ENCODE peak calls at places on chromosome 1, in eight cellular contexts. One of them, this sample, is unnamed.
A peak's percentile ranks its signal among the peaks of the same experiment; 100 is the strongest.

GRCh38 chr1:205013683-205014367 is 29.2 kb upstream of the CNTN2 start:
- DNase-seq in CD8-positive, alpha-beta T cell: no peak
- DNase-seq in testis: peak; percentile 75
- DNase-seq in fibroblast of lung: no peak
- DNase-seq in A549: no peak
- DNase-seq in breast epithelium: peak; percentile 45
- DNase-seq in pancreas: no peak
- DNase-seq in GM23338: peak; percentile 11
- DNase-seq in this sample: no peak

GRCh38 chr1:227197064-227197463 is 121.2 kb downstream of the CDC42BPA start:
- DNase-seq in CD8-positive, alpha-beta T cell: no peak
- DNase-seq in testis: no peak
- DNase-seq in fibroblast of lung: no peak
- DNase-seq in A549: no peak
- DNase-seq in breast epithelium: no peak
- DNase-seq in pancreas: no peak
- DNase-seq in GM23338: no peak
- DNase-seq in this sample: no peak

GRCh38 chr1:230127105-230128054 is 60.3 kb downstream of the GALNT2 start:
- DNase-seq in CD8-positive, alpha-beta T cell: peak; percentile 19
- DNase-seq in testis: no peak
- DNase-seq in fibroblast of lung: no peak
- DNase-seq in A549: no peak
- DNase-seq in breast epithelium: no peak
- DNase-seq in pancreas: no peak
- DNase-seq in GM23338: peak; percentile 65
- DNase-seq in this sample: no peak

GRCh38 chr1:111976332-111976731 is 13.1 kb downstream of the KCND3 start:
- DNase-seq in CD8-positive, alpha-beta T cell: no peak
- DNase-seq in testis: no peak
- DNase-seq in fibroblast of lung: no peak
- DNase-seq in A549: no peak
- DNase-seq in breast epithelium: no peak
- DNase-seq in pancreas: no peak
- DNase-seq in GM23338: no peak
- DNase-seq in this sample: no peak

GRCh38 chr1:173426057-173426456 is 51.1 kb upstream of the PRDX6 start:
- DNase-seq in CD8-positive, alpha-beta T cell: no peak
- DNase-seq in testis: no peak
- DNase-seq in fibroblast of lung: no peak
- DNase-seq in A549: no peak
- DNase-seq in breast epithelium: no peak
- DNase-seq in pancreas: no peak
- DNase-seq in GM23338: no peak
- DNase-seq in this sample: no peak

GRCh38 chr1:145871994-145872411 is 13.1 kb upstream of the PIAS3 start:
- DNase-seq in CD8-positive, alpha-beta T cell: peak; percentile 12
- DNase-seq in testis: peak; percentile 34
- DNase-seq in fibroblast of lung: peak; percentile 57
- DNase-seq in A549: no peak
- DNase-seq in breast epithelium: no peak
- DNase-seq in pancreas: no peak
- DNase-seq in GM23338: peak; percentile 71
- DNase-seq in this sample: no peak

GRCh38 chr1:205714190-205714905 is 34.0 kb upstream of the SLC45A3 start:
- DNase-seq in CD8-positive, alpha-beta T cell: no peak
- DNase-seq in testis: no peak
- DNase-seq in fibroblast of lung: peak; percentile 47
- DNase-seq in A549: no peak
- DNase-seq in breast epithelium: peak; percentile 48
- DNase-seq in pancreas: no peak
- DNase-seq in GM23338: no peak
- DNase-seq in this sample: no peak

GRCh38 chr1:180157108-180157507 is 2.4 kb downstream of the QSOX1 start:
- DNase-seq in CD8-positive, alpha-beta T cell: no peak
- DNase-seq in testis: no peak
- DNase-seq in fibroblast of lung: peak; percentile 56
- DNase-seq in A549: no peak
- DNase-seq in breast epithelium: no peak
- DNase-seq in pancreas: peak; percentile 39
- DNase-seq in GM23338: no peak
- DNase-seq in this sample: no peak

GRCh38 chr1:36324322-36324802 is 917 bp upstream of the EVA1B start:
- DNase-seq in CD8-positive, alpha-beta T cell: no peak
- DNase-seq in testis: no peak
- DNase-seq in fibroblast of lung: no peak
- DNase-seq in A549: no peak
- DNase-seq in breast epithelium: no peak
- DNase-seq in pancreas: peak; percentile 59
- DNase-seq in GM23338: no peak
- DNase-seq in this sample: no peak

GRCh38 chr1:45752014-45752413 is 1.6 kb upstream of the IPP start:
- DNase-seq in CD8-positive, alpha-beta T cell: no peak
- DNase-seq in testis: no peak
- DNase-seq in fibroblast of lung: no peak
- DNase-seq in A549: no peak
- DNase-seq in breast epithelium: no peak
- DNase-seq in pancreas: no peak
- DNase-seq in GM23338: no peak
- DNase-seq in this sample: no peak
- H3K4me1 ChIP-seq in CD8-positive, alpha-beta T cell: peaks cover 17% of the 10 kb centered on the region
- H3K4me1 ChIP-seq in testis: no peaks in the 10 kb centered on the region
- H3K4me1 ChIP-seq in fibroblast of lung: peaks cover 2% of the 10 kb centered on the region
- H3K4me1 ChIP-seq in A549: peaks cover 6% of the 10 kb centered on the region
- H3K4me1 ChIP-seq in breast epithelium: no peaks in the 10 kb centered on the region
- H3K4me1 ChIP-seq in pancreas: no peaks in the 10 kb centered on the region
- H3K4me1 ChIP-seq in GM23338: peaks cover 5% of the 10 kb centered on the region
- H3K4me1 ChIP-seq in this sample: peaks cover 3% of the 10 kb centered on the region

DNA sequence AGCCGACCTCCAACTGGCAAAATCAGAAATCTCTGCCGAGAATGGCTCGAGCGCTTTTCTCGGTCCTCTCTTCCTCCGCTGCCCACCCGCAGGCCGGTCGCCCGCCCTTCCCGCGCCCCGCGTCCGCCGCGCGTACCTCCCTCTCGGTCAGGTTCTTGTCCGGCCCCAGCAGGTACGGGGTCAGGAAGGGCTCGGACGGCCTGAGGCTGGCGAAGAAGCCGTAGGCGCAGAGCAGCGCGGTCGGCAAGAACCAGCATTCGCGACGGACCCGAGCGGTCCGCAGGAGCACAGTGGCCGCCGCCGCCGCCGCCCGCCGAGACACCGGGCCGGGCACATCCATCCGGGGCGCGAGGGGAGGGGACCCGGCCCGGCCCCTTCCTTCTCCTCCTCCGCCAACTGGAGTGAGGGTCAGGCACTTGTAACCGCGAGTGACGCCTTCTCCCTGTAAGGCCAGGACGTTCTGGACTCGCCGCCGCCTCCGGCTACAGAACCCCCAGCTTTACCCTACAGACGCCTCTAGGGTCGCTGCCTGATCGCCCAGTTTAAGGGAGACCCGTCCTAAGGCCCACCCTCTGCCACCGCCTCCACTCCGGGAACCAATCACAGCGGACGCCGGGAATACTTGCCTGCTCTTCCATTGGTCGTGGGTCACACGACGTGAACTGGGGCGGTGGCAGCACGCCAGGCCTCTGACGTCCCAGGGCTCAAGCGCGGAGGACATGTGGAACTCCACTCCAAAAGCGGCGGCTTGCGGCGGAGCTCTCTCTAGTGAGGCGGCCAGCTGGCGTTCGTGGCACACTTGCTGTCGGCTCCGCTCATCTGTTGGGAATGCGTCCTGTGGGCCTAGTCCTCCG is at the start of gene SLC19A2:
- DNase-seq in CD8-positive, alpha-beta T cell: peak; percentile 89
- DNase-seq in testis: peak; percentile 99
- DNase-seq in fibroblast of lung: peak; percentile 100
- DNase-seq in A549: peak; percentile 99
- DNase-seq in breast epithelium: peak; percentile 99
- DNase-seq in pancreas: peak; percentile 100
- DNase-seq in GM23338: peak; percentile 98
- DNase-seq in this sample: peak; percentile 98
- H3K4me1 ChIP-seq in CD8-positive, alpha-beta T cell: peaks cover 20% of the 10 kb centered on the region
- H3K4me1 ChIP-seq in testis: peaks cover 13% of the 10 kb centered on the region
- H3K4me1 ChIP-seq in fibroblast of lung: peaks cover 4% of the 10 kb centered on the region
- H3K4me1 ChIP-seq in A549: peaks cover 18% of the 10 kb centered on the region
- H3K4me1 ChIP-seq in breast epithelium: no peaks in the 10 kb centered on the region
- H3K4me1 ChIP-seq in pancreas: peaks cover 17% of the 10 kb centered on the region
- H3K4me1 ChIP-seq in GM23338: peaks cover 48% of the 10 kb centered on the region
- H3K4me1 ChIP-seq in this sample: no peaks in the 10 kb centered on the region

DNA sequence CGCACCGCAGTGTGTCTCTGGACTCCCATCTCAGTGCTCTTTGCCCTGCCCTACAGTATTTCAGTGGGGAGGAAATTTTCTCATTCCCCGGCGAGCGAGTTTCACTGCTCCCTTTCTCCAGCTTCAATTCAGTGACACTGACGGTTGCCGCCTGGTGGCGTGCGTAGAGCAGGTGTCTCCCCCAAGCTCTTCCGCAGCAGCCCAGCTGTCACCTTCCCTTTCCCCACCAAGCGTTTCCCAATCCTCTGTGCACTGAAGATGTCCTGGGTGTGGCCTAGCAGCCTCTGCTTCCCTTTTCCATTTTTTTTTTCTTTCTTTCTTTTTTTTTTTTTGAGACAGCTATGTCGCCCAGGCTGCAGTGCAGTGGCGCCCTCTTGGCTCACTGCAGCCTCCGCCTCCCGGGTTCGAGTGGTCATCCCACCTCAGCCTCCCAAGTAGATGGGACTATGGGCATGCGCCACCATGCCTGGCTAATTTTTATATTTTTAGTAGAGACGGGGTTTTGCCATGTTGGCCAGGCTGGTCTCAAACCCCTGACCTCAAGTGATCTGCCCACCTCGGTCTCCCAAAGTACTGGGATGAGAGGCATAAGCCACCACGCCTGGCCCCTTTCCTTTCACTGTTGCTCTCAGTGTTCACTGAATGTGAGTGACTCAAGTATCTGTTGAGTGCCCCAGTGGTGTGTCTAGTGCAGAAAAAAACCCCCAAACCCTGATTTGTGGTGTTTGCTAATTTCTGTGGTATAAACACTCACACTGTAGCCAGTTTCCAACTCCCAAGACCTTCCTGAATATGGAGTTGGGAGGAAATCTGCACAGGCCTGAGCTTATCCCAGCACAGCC is 30.1 kb downstream of the TNFRSF1B start:
- DNase-seq in CD8-positive, alpha-beta T cell: no peak
- DNase-seq in testis: peak; percentile 46
- DNase-seq in fibroblast of lung: no peak
- DNase-seq in A549: no peak
- DNase-seq in breast epithelium: no peak
- DNase-seq in pancreas: no peak
- DNase-seq in GM23338: peak; percentile 82
- DNase-seq in this sample: no peak
- H3K4me1 ChIP-seq in CD8-positive, alpha-beta T cell: peaks cover 5% of the 10 kb centered on the region
- H3K4me1 ChIP-seq in testis: no peaks in the 10 kb centered on the region
- H3K4me1 ChIP-seq in fibroblast of lung: no peaks in the 10 kb centered on the region
- H3K4me1 ChIP-seq in A549: no peaks in the 10 kb centered on the region
- H3K4me1 ChIP-seq in breast epithelium: no peaks in the 10 kb centered on the region
- H3K4me1 ChIP-seq in pancreas: no peaks in the 10 kb centered on the region
- H3K4me1 ChIP-seq in GM23338: peaks cover 11% of the 10 kb centered on the region
- H3K4me1 ChIP-seq in this sample: no peaks in the 10 kb centered on the region

GRCh38 chr1:182143825-182144661 is 82.5 kb upstream of the ZNF648 start:
- DNase-seq in CD8-positive, alpha-beta T cell: no peak
- DNase-seq in testis: peak; percentile 87
- DNase-seq in fibroblast of lung: peak; percentile 90
- DNase-seq in A549: no peak
- DNase-seq in breast epithelium: peak; percentile 80
- DNase-seq in pancreas: peak; percentile 50
- DNase-seq in GM23338: no peak
- DNase-seq in this sample: peak; percentile 75
- H3K4me1 ChIP-seq in CD8-positive, alpha-beta T cell: no peaks in the 10 kb centered on the region
- H3K4me1 ChIP-seq in testis: peaks cover 31% of the 10 kb centered on the region
- H3K4me1 ChIP-seq in fibroblast of lung: peaks cover 4% of the 10 kb centered on the region
- H3K4me1 ChIP-seq in A549: no peaks in the 10 kb centered on the region
- H3K4me1 ChIP-seq in breast epithelium: peaks cover 13% of the 10 kb centered on the region
- H3K4me1 ChIP-seq in pancreas: peaks cover 37% of the 10 kb centered on the region
- H3K4me1 ChIP-seq in GM23338: peaks cover 10% of the 10 kb centered on the region
- H3K4me1 ChIP-seq in this sample: peaks cover 27% of the 10 kb centered on the region

DNA sequence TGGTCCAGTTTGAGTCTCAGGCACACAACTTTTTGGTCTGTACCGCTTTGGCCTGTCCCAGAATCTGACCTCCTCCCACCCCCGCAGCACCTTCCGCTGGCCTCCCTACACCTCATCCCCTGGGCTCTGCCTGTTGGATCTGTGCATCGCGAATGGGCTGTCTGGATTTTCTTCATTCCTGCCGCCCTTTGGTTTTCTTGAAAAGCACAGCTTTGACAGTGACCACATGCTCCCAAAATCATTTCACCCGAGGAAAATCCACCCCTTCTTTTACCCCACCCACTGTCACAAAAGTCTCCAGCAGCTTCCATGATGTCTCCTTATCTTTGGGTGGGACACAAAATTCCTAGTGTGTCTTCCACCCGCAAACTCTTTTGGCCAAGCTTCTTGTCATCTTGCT is 65.0 kb upstream of the SSX2IP start:
- DNase-seq in CD8-positive, alpha-beta T cell: no peak
- DNase-seq in testis: no peak
- DNase-seq in fibroblast of lung: no peak
- DNase-seq in A549: no peak
- DNase-seq in breast epithelium: no peak
- DNase-seq in pancreas: no peak
- DNase-seq in GM23338: no peak
- DNase-seq in this sample: no peak
- H3K4me1 ChIP-seq in CD8-positive, alpha-beta T cell: no peaks in the 10 kb centered on the region
- H3K4me1 ChIP-seq in testis: peaks cover 6% of the 10 kb centered on the region
- H3K4me1 ChIP-seq in fibroblast of lung: peaks cover 4% of the 10 kb centered on the region
- H3K4me1 ChIP-seq in A549: no peaks in the 10 kb centered on the region
- H3K4me1 ChIP-seq in breast epithelium: no peaks in the 10 kb centered on the region
- H3K4me1 ChIP-seq in pancreas: no peaks in the 10 kb centered on the region
- H3K4me1 ChIP-seq in GM23338: peaks cover 35% of the 10 kb centered on the region
- H3K4me1 ChIP-seq in this sample: peaks cover 4% of the 10 kb centered on the region

This sample was measured in ascending aorta.